ENCODE peak calls at places on chromosome 10, in eight cellular contexts. J, G, Q, S, L, V, Z and N are unnamed samples.

GRCh38 chr10:9296206-9296605 is 1241.7 kb downstream of the GATA3 start:
- DNase-seq in S (no peak), G (no peak), Z (no peak), L (no peak), J (no peak), V (no peak), Q (no peak), N (no peak)

GRCh38 chr10:21257919-21258318 is 267.6 kb downstream of the SKIDA1 start:
- DNase-seq in J (no peak), G (no peak), V (no peak), Q (no peak), L (no peak), Z (no peak), S (no peak), N (no peak)

GRCh38 chr10:102342958-102343357 is 52.5 kb upstream of the NFKB2 start:
- DNase-seq in S (no peak), Q (no peak), J (no peak), L (no peak), G (no peak), V (peak), Z (no peak), N (no peak)

GRCh38 chr10:86868353-86868752 is 89.1 kb downstream of the MMRN2 start:
- DNase-seq in L (no peak), Z (no peak), S (peak), Q (no peak), G (no peak), J (peak), V (no peak), N (no peak)

GRCh38 chr10:70816220-70816894 is 609 bp downstream of the SGPL1 start:
- DNase-seq in V (peak), J (peak), L (peak), S (peak), G (peak), Q (peak), Z (peak), N (no peak)

GRCh38 chr10:132878091-132878729 is 64.2 kb downstream of the CFAP46 start:
- DNase-seq in G (no peak), S (no peak), Z (peak), Q (no peak), J (no peak), V (no peak), L (no peak), N (no peak)

GRCh38 chr10:82564353-82565218 is 689.6 kb downstream of the NRG3 start:
- DNase-seq in V (no peak), G (no peak), J (peak), Q (no peak), Z (no peak), L (no peak), S (no peak), N (no peak)

GRCh38 chr10:75205908-75206307 is 4.7 kb upstream of the VDAC2 start:
- DNase-seq in S (no peak), L (no peak), V (no peak), J (no peak), Q (no peak), G (no peak), Z (no peak), N (no peak)

GRCh38 chr10:131083915-131084790 is 227.4 kb downstream of the TCERG1L start:
- DNase-seq in Z (peak), Q (no peak), V (no peak), S (no peak), J (no peak), L (no peak), G (no peak), N (no peak)

GRCh38 chr10:71657604-71658348 is 61.8 kb downstream of the C10orf105 start:
- DNase-seq in V (no peak), Q (no peak), J (no peak), G (no peak), Z (no peak), S (peak), L (no peak), N (no peak)

GRCh38 chr10:132276179-132276675 is 31.5 kb downstream of the STK32C start:
- DNase-seq in S (no peak), Q (no peak), G (no peak), L (no peak), J (no peak), Z (peak), V (no peak), N (no peak)